ENCODE peak calls at places on chromosomes 3 and 15, in four cellular contexts. One of them, this sample, is unnamed.

GRCh38 chr15:91135201-91136130 is 35.4 kb downstream of the SV2B start:
- DNase-seq in HepG2: no peak
- DNase-seq in SK-N-SH: no peak
- DNase-seq in HCT116: no peak
- DNase-seq in this sample: no peak

GRCh38 chr3:189267981-189268613 is 96.3 kb downstream of the TPRG1 start:
- DNase-seq in SK-N-SH: no peak
- DNase-seq in HCT116: peak
- DNase-seq in HepG2: peak
- DNase-seq in this sample: no peak

GRCh38 chr15:28265334-28266019 is 56.5 kb downstream of the HERC2 start:
- DNase-seq in SK-N-SH: no peak
- DNase-seq in HepG2: no peak
- DNase-seq in HCT116: no peak
- DNase-seq in this sample: no peak

GRCh38 chr15:40259021-40259420 is 20.2 kb downstream of the PAK6 start:
- DNase-seq in SK-N-SH: no peak
- DNase-seq in HepG2: no peak
- DNase-seq in HCT116: no peak
- DNase-seq in this sample: no peak

GRCh38 chr3:187809979-187810568 is 64.8 kb upstream of the BCL6 start:
- DNase-seq in HepG2: peak
- DNase-seq in HCT116: no peak
- DNase-seq in SK-N-SH: no peak
- DNase-seq in this sample: no peak

GRCh38 chr3:56304069-56304468 is 164.2 kb downstream of the ERC2 start:
- DNase-seq in HepG2: no peak
- DNase-seq in SK-N-SH: no peak
- DNase-seq in HCT116: no peak
- DNase-seq in this sample: no peak

GRCh38 chr3:148763921-148764320 is 63.7 kb upstream of the CPB1 start:
- DNase-seq in SK-N-SH: no peak
- DNase-seq in HCT116: no peak
- DNase-seq in HepG2: no peak
- DNase-seq in this sample: no peak

GRCh38 chr3:20185364-20185732 is 658 bp downstream of the SGO1 start:
- DNase-seq in HCT116: no peak
- DNase-seq in HepG2: no peak
- DNase-seq in SK-N-SH: peak
- DNase-seq in this sample: no peak

GRCh38 chr15:82851981-82852511 is 42.6 kb downstream of the WHAMM start:
- DNase-seq in HepG2: no peak
- DNase-seq in HCT116: no peak
- DNase-seq in SK-N-SH: no peak
- DNase-seq in this sample: no peak

GRCh38 chr3:100698736-100699135 is 10.6 kb upstream of the TFG start:
- DNase-seq in HepG2: no peak
- DNase-seq in HCT116: no peak
- DNase-seq in SK-N-SH: no peak
- DNase-seq in this sample: no peak

GRCh38 chr3:72702997-72703396 is 145.2 kb downstream of the SHQ1 start:
- DNase-seq in HCT116: no peak
- DNase-seq in SK-N-SH: no peak
- DNase-seq in HepG2: no peak
- DNase-seq in this sample: no peak

GRCh38 chr3:12896206-12896697 is 54.9 kb upstream of the RPL32 start:
- DNase-seq in HepG2: no peak
- DNase-seq in SK-N-SH: no peak
- DNase-seq in HCT116: no peak
- DNase-seq in this sample: no peak

GRCh38 chr3:154428369-154429206 is 1.4 kb downstream of the GPR149 start:
- DNase-seq in HCT116: no peak
- DNase-seq in HepG2: no peak
- DNase-seq in SK-N-SH: peak
- DNase-seq in this sample: no peak

GRCh38 chr15:48143856-48144255 is 23.1 kb downstream of the SLC24A5 start:
- DNase-seq in HCT116: no peak
- DNase-seq in HepG2: no peak
- DNase-seq in SK-N-SH: no peak
- DNase-seq in this sample: no peak

GRCh38 chr3:139457066-139457465 is 19.2 kb downstream of the RBP2 start:
- DNase-seq in HCT116: no peak
- DNase-seq in HepG2: no peak
- DNase-seq in SK-N-SH: no peak
- DNase-seq in this sample: no peak

GRCh38 chr3:72798552-72799195 is 49.6 kb downstream of the SHQ1 start:
- DNase-seq in SK-N-SH: peak
- DNase-seq in HepG2: no peak
- DNase-seq in HCT116: no peak
- DNase-seq in this sample: no peak

GRCh38 chr15:73683624-73684536 is at the start of gene CD276:
- DNase-seq in HCT116: peak
- DNase-seq in HepG2: peak
- DNase-seq in SK-N-SH: peak
- DNase-seq in this sample: no peak

GRCh38 chr15:63971427-63971805 is 74.9 kb downstream of the DAPK2 start:
- DNase-seq in HCT116: no peak
- DNase-seq in SK-N-SH: no peak
- DNase-seq in HepG2: no peak
- DNase-seq in this sample: no peak

GRCh38 chr15:40960926-40961325 is 7.7 kb downstream of the CHAC1 start:
- DNase-seq in HepG2: no peak
- DNase-seq in SK-N-SH: no peak
- DNase-seq in HCT116: peak
- DNase-seq in this sample: no peak

GRCh38 chr15:99443768-99444446 is 121.9 kb upstream of the MEF2A start:
- DNase-seq in HepG2: no peak
- DNase-seq in HCT116: no peak
- DNase-seq in SK-N-SH: peak
- DNase-seq in this sample: no peak

GRCh38 chr3:88626426-88627120 is 476.8 kb downstream of the C3orf38 start:
- DNase-seq in HCT116: no peak
- DNase-seq in HepG2: no peak
- DNase-seq in SK-N-SH: no peak
- DNase-seq in this sample: no peak

GRCh38 chr15:80695911-80696651 is 971 bp downstream of the ABHD17C start:
- DNase-seq in SK-N-SH: peak
- DNase-seq in HCT116: no peak
- DNase-seq in HepG2: peak
- DNase-seq in this sample: no peak

GRCh38 chr3:38031022-38031994 is 1.9 kb upstream of the PLCD1 start:
- DNase-seq in SK-N-SH: no peak
- DNase-seq in HepG2: no peak
- DNase-seq in HCT116: peak
- DNase-seq in this sample: no peak

GRCh38 chr3:172096881-172097420 is 57.6 kb downstream of the FNDC3B start:
- DNase-seq in HepG2: peak
- DNase-seq in SK-N-SH: no peak
- DNase-seq in HCT116: no peak
- DNase-seq in this sample: no peak

GRCh38 chr3:104628185-104628789 is 738.4 kb upstream of the ALCAM start:
- DNase-seq in SK-N-SH: peak
- DNase-seq in HepG2: peak
- DNase-seq in HCT116: peak
- DNase-seq in this sample: no peak

GRCh38 chr3:109118584-109118983 is 650 bp upstream of the MORC1 start:
- DNase-seq in HCT116: no peak
- DNase-seq in HepG2: no peak
- DNase-seq in SK-N-SH: no peak
- DNase-seq in this sample: no peak

GRCh38 chr3:183714622-183715021 is 17.0 kb downstream of the YEATS2 start:
- DNase-seq in HCT116: no peak
- DNase-seq in SK-N-SH: no peak
- DNase-seq in HepG2: no peak
- DNase-seq in this sample: no peak

GRCh38 chr3:138137901-138138300 is 5.7 kb upstream of the A4GNT start:
- DNase-seq in HepG2: no peak
- DNase-seq in SK-N-SH: no peak
- DNase-seq in HCT116: no peak
- DNase-seq in this sample: no peak

GRCh38 chr15:63233667-63234419 is 43.6 kb upstream of the APH1B start:
- DNase-seq in HepG2: peak
- DNase-seq in SK-N-SH: no peak
- DNase-seq in HCT116: no peak
- DNase-seq in this sample: no peak

GRCh38 chr3:161567962-161568361 is 71.4 kb downstream of the OTOL1 start:
- DNase-seq in HCT116: no peak
- DNase-seq in SK-N-SH: no peak
- DNase-seq in HepG2: no peak
- DNase-seq in this sample: no peak

DNA sequence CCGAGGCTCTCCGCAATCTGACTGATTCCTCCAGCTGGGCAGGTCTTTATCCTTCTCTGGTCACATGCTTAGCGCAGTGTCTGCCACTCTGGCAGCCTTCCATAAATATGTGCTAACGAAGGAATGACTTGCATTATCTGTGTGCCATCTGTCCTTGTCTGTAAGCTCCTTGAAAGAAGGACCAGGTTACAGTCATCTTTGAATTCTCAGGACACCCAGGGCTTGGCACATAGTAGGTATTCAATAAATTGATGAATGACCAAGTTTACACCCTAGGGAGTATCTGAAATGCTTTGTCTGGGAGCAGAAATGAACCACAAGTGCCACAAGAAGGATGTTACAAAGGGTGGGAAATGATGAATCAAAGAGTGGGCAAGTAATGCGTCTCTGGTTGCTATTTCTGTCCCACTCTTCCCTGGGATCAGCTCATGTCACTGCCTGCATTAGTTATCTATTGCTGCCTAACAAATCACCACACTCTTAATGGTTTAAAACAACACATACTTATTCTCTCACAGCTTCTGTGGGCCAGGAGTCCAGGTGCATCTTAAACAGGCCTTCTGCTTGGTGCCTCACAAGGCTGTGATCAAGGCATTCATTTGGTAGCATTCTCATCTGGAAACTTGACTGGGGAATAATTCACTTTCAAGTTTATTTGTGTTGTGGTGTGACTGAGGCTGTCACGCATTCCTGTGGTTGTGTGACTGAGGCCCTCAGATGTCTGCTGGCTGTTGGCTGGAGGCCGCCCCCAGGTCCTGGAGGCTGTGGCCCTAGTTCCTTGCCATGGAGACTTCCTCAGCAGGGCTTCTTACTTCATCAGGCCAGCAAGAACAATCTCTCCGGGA is 16.6 kb upstream of the FAM3D start:
- DNase-seq in HCT116: peak
- DNase-seq in SK-N-SH: no peak
- DNase-seq in HepG2: no peak
- DNase-seq in this sample: no peak
- TF ChIP-seq SIN3A in HCT116: no peak
- TF ChIP-seq SIN3A in SK-N-SH: no peak
- TF ChIP-seq SIN3A in HepG2: no peak
- TF ChIP-seq SIN3A in this sample: no peak

GRCh38 chr3:61927332-61927731 is 366.0 kb downstream of the PTPRG start:
- DNase-seq in HCT116: no peak
- DNase-seq in SK-N-SH: peak
- DNase-seq in HepG2: no peak
- DNase-seq in this sample: no peak
- H3K27ac ChIP-seq in HCT116: no peak
- H3K27ac ChIP-seq in SK-N-SH: peak
- H3K27ac ChIP-seq in HepG2: no peak
- H3K27ac ChIP-seq in this sample: no peak

DNA sequence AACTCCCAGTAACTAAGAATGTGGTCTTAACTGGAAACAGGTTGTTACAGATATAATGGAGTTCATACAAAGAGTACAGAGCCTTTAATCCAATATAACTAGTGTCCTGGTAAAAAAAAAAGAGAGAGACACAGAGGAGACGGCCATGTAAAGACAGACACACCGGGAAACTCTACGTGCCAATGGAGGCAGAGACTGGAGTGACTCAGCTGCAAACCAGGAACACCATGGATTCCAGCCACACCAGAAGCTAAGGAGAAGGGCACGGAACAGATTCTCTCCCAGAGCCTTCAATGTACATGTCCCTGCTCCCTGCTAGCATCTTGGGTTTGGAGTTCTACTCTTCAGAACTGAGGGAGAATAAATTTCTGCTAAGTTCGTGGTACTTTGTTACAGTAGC is 4.5 kb downstream of the RNF168 start:
- DNase-seq in HCT116: no peak
- DNase-seq in SK-N-SH: no peak
- DNase-seq in HepG2: no peak
- DNase-seq in this sample: no peak
- TF ChIP-seq SIN3A in HCT116: no peak
- TF ChIP-seq SIN3A in SK-N-SH: no peak
- TF ChIP-seq SIN3A in HepG2: no peak
- TF ChIP-seq SIN3A in this sample: no peak

GRCh38 chr3:47476644-47477199 is 981 bp upstream of the SCAP start:
- DNase-seq in HCT116: no peak
- DNase-seq in SK-N-SH: no peak
- DNase-seq in HepG2: no peak
- DNase-seq in this sample: no peak
- H3K27ac ChIP-seq in HCT116: no peak
- H3K27ac ChIP-seq in SK-N-SH: no peak
- H3K27ac ChIP-seq in HepG2: no peak
- H3K27ac ChIP-seq in this sample: peak

GRCh38 chr3:130702985-130703384 is 43.6 kb downstream of the PIK3R4 start:
- DNase-seq in SK-N-SH: no peak
- DNase-seq in HepG2: peak
- DNase-seq in HCT116: no peak
- DNase-seq in this sample: no peak
- TF ChIP-seq SIN3A in SK-N-SH: no peak
- TF ChIP-seq SIN3A in HepG2: no peak
- TF ChIP-seq SIN3A in HCT116: no peak
- TF ChIP-seq SIN3A in this sample: no peak

DNA sequence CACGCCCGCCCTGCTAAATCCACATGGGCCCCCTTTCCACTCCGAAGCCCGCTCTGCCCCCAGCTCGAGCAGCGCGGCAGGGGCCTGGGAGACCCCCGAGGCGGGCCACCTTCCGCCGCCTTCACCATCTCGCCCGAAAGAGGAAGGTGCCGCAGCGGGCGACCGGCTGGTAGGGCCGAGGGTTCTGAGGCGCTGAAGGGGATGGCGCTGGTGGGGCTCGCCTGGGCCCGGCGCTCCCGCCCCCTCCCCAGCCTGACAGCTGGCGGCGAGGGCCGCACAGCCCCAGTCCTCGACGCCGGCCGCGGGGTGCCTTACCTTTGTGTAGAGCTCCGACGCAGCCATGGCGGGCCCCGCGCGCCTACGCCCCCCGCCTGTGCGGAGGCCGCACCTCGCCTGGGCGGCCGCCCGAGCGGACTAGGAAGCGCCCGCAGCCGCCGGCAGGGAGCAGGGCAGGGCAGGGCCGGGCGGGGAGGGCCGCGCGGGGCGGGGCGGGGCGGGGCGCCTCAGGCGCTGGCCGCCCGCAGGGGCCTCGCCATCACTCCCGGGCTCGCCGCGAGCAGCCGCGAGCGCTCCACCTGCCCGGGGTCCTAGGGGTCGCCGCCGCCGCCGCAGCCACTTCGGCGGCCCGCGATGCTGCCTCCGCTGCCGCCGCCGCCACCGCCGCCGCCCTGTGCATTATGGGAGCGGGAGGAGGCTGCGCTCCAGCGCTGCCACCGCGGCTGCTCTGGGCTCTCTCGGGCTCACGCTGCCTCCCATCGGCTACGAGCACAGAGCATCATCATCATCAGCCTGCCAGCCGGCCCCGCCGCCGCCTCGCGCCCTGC is at the start of gene MYO5A:
- DNase-seq in HCT116: peak
- DNase-seq in HepG2: peak
- DNase-seq in SK-N-SH: peak
- DNase-seq in this sample: no peak
- H3K27ac ChIP-seq in HCT116: peak
- H3K27ac ChIP-seq in HepG2: no peak
- H3K27ac ChIP-seq in SK-N-SH: peak
- H3K27ac ChIP-seq in this sample: peak